ENCODE peak calls at places on chromosomes 13 and 19, in five cellular contexts. One of them, this sample, is unnamed. For H3K36me3, the result is how much of the 10 kb centered on the place peaks cover.

GRCh38 chr19:46124638-46125115 is at the start of gene IGFL3:
- DNase-seq in naive thymus-derived CD4-positive, alpha-beta T cell: no peak
- DNase-seq in hepatocyte: no peak
- DNase-seq in left lung: no peak
- DNase-seq in esophagus muscularis mucosa: peak
- DNase-seq in this sample: no peak

GRCh38 chr19:8654591-8655339 is 24.3 kb downstream of the NFILZ start:
- DNase-seq in naive thymus-derived CD4-positive, alpha-beta T cell: peak
- DNase-seq in hepatocyte: peak
- DNase-seq in left lung: peak
- DNase-seq in esophagus muscularis mucosa: no peak
- DNase-seq in this sample: peak

GRCh38 chr19:29667941-29668340 is 2.7 kb downstream of the PLEKHF1 start:
- DNase-seq in naive thymus-derived CD4-positive, alpha-beta T cell: peak
- DNase-seq in hepatocyte: no peak
- DNase-seq in left lung: no peak
- DNase-seq in esophagus muscularis mucosa: no peak
- DNase-seq in this sample: no peak

GRCh38 chr19:45348367-45349125 is 8.0 kb downstream of the KLC3 start:
- DNase-seq in naive thymus-derived CD4-positive, alpha-beta T cell: no peak
- DNase-seq in hepatocyte: no peak
- DNase-seq in left lung: no peak
- DNase-seq in esophagus muscularis mucosa: no peak
- DNase-seq in this sample: no peak

GRCh38 chr19:29753190-29753933 is 38.3 kb upstream of the C19orf12 start:
- DNase-seq in naive thymus-derived CD4-positive, alpha-beta T cell: no peak
- DNase-seq in hepatocyte: no peak
- DNase-seq in left lung: no peak
- DNase-seq in esophagus muscularis mucosa: no peak
- DNase-seq in this sample: no peak

GRCh38 chr19:53958168-53958571 is 4.6 kb upstream of the CACNG8 start:
- DNase-seq in naive thymus-derived CD4-positive, alpha-beta T cell: no peak
- DNase-seq in hepatocyte: no peak
- DNase-seq in left lung: no peak
- DNase-seq in esophagus muscularis mucosa: no peak
- DNase-seq in this sample: no peak

GRCh38 chr19:4149518-4150288 is 3.7 kb upstream of the CREB3L3 start:
- DNase-seq in naive thymus-derived CD4-positive, alpha-beta T cell: no peak
- DNase-seq in hepatocyte: peak
- DNase-seq in left lung: no peak
- DNase-seq in esophagus muscularis mucosa: no peak
- DNase-seq in this sample: no peak

GRCh38 chr19:27964165-27964564 is 1248.8 kb downstream of the UQCRFS1 start:
- DNase-seq in naive thymus-derived CD4-positive, alpha-beta T cell: no peak
- DNase-seq in hepatocyte: no peak
- DNase-seq in left lung: no peak
- DNase-seq in esophagus muscularis mucosa: no peak
- DNase-seq in this sample: no peak

GRCh38 chr13:98142427-98143156 is at the start of gene FARP1:
- DNase-seq in naive thymus-derived CD4-positive, alpha-beta T cell: peak
- DNase-seq in hepatocyte: peak
- DNase-seq in left lung: peak
- DNase-seq in esophagus muscularis mucosa: no peak
- DNase-seq in this sample: peak

GRCh38 chr19:13597625-13598024 is 91.3 kb upstream of the CACNA1A start:
- DNase-seq in naive thymus-derived CD4-positive, alpha-beta T cell: peak
- DNase-seq in hepatocyte: peak
- DNase-seq in left lung: no peak
- DNase-seq in esophagus muscularis mucosa: no peak
- DNase-seq in this sample: peak

GRCh38 chr19:5038631-5039271 is 69.8 kb downstream of the KDM4B start:
- DNase-seq in naive thymus-derived CD4-positive, alpha-beta T cell: no peak
- DNase-seq in hepatocyte: no peak
- DNase-seq in left lung: no peak
- DNase-seq in esophagus muscularis mucosa: no peak
- DNase-seq in this sample: no peak

GRCh38 chr13:51585234-51585672 is 991 bp downstream of the WDFY2 start:
- DNase-seq in naive thymus-derived CD4-positive, alpha-beta T cell: no peak
- DNase-seq in hepatocyte: no peak
- DNase-seq in left lung: no peak
- DNase-seq in esophagus muscularis mucosa: no peak
- DNase-seq in this sample: no peak

GRCh38 chr13:92589955-92590354 is 636.7 kb upstream of the GPC6 start:
- DNase-seq in naive thymus-derived CD4-positive, alpha-beta T cell: no peak
- DNase-seq in hepatocyte: no peak
- DNase-seq in left lung: no peak
- DNase-seq in esophagus muscularis mucosa: no peak
- DNase-seq in this sample: no peak

GRCh38 chr19:45883881-45884681 is 1.9 kb downstream of the IRF2BP1 start:
- DNase-seq in naive thymus-derived CD4-positive, alpha-beta T cell: no peak
- DNase-seq in hepatocyte: peak
- DNase-seq in left lung: no peak
- DNase-seq in esophagus muscularis mucosa: no peak
- DNase-seq in this sample: no peak

GRCh38 chr13:98301721-98302120 is 124.7 kb upstream of the RNF113B start:
- DNase-seq in naive thymus-derived CD4-positive, alpha-beta T cell: no peak
- DNase-seq in hepatocyte: peak
- DNase-seq in left lung: no peak
- DNase-seq in esophagus muscularis mucosa: no peak
- DNase-seq in this sample: peak

GRCh38 chr13:59750860-59751259 is 412.9 kb downstream of the DIAPH3 start:
- DNase-seq in naive thymus-derived CD4-positive, alpha-beta T cell: no peak
- DNase-seq in hepatocyte: peak
- DNase-seq in left lung: no peak
- DNase-seq in esophagus muscularis mucosa: no peak
- DNase-seq in this sample: no peak

GRCh38 chr13:77853701-77854100 is 64.9 kb downstream of the EDNRB start:
- DNase-seq in naive thymus-derived CD4-positive, alpha-beta T cell: no peak
- DNase-seq in hepatocyte: no peak
- DNase-seq in left lung: no peak
- DNase-seq in esophagus muscularis mucosa: no peak
- DNase-seq in this sample: no peak

GRCh38 chr13:75826391-75826790 is 190.3 kb downstream of the LMO7 start:
- DNase-seq in naive thymus-derived CD4-positive, alpha-beta T cell: no peak
- DNase-seq in hepatocyte: no peak
- DNase-seq in left lung: no peak
- DNase-seq in esophagus muscularis mucosa: no peak
- DNase-seq in this sample: no peak

GRCh38 chr13:112716461-112716820 is 26.6 kb downstream of the ATP11A start:
- DNase-seq in naive thymus-derived CD4-positive, alpha-beta T cell: no peak
- DNase-seq in hepatocyte: no peak
- DNase-seq in left lung: peak
- DNase-seq in esophagus muscularis mucosa: no peak
- DNase-seq in this sample: no peak

GRCh38 chr19:19606021-19606420 is 12.5 kb downstream of the PBX4 start:
- DNase-seq in naive thymus-derived CD4-positive, alpha-beta T cell: peak
- DNase-seq in hepatocyte: peak
- DNase-seq in left lung: no peak
- DNase-seq in esophagus muscularis mucosa: no peak
- DNase-seq in this sample: no peak

GRCh38 chr19:55305491-55305890 is 19.6 kb downstream of the TMEM150B start:
- DNase-seq in naive thymus-derived CD4-positive, alpha-beta T cell: peak
- DNase-seq in hepatocyte: no peak
- DNase-seq in left lung: no peak
- DNase-seq in esophagus muscularis mucosa: no peak
- DNase-seq in this sample: peak

GRCh38 chr13:34943675-34944634 is 1.9 kb downstream of the NBEA start:
- DNase-seq in naive thymus-derived CD4-positive, alpha-beta T cell: peak
- DNase-seq in hepatocyte: no peak
- DNase-seq in left lung: no peak
- DNase-seq in esophagus muscularis mucosa: no peak
- DNase-seq in this sample: no peak

GRCh38 chr19:531009-531752 is 379 bp upstream of the CDC34 start:
- DNase-seq in naive thymus-derived CD4-positive, alpha-beta T cell: peak
- DNase-seq in hepatocyte: peak
- DNase-seq in left lung: peak
- DNase-seq in esophagus muscularis mucosa: no peak
- DNase-seq in this sample: peak

GRCh38 chr19:28063702-28064101 is 1149.2 kb downstream of the UQCRFS1 start:
- DNase-seq in naive thymus-derived CD4-positive, alpha-beta T cell: no peak
- DNase-seq in hepatocyte: no peak
- DNase-seq in left lung: no peak
- DNase-seq in esophagus muscularis mucosa: no peak
- DNase-seq in this sample: no peak

GRCh38 chr13:110037925-110038573 is 251.7 kb upstream of the IRS2 start:
- DNase-seq in naive thymus-derived CD4-positive, alpha-beta T cell: no peak
- DNase-seq in hepatocyte: no peak
- DNase-seq in left lung: no peak
- DNase-seq in esophagus muscularis mucosa: no peak
- DNase-seq in this sample: no peak

GRCh38 chr19:46404884-46405658 is 8.3 kb downstream of the CCDC8 start:
- DNase-seq in naive thymus-derived CD4-positive, alpha-beta T cell: no peak
- DNase-seq in hepatocyte: peak
- DNase-seq in left lung: no peak
- DNase-seq in esophagus muscularis mucosa: no peak
- DNase-seq in this sample: no peak

GRCh38 chr19:14442904-14443631 is 10.0 kb downstream of the PKN1 start:
- DNase-seq in naive thymus-derived CD4-positive, alpha-beta T cell: no peak
- DNase-seq in hepatocyte: no peak
- DNase-seq in left lung: no peak
- DNase-seq in esophagus muscularis mucosa: no peak
- DNase-seq in this sample: no peak

GRCh38 chr19:57771417-57771816 is 1.9 kb downstream of the ZNF586 start:
- DNase-seq in naive thymus-derived CD4-positive, alpha-beta T cell: no peak
- DNase-seq in hepatocyte: no peak
- DNase-seq in left lung: no peak
- DNase-seq in esophagus muscularis mucosa: no peak
- DNase-seq in this sample: no peak

GRCh38 chr19:52171321-52172169 is at the start of gene ZNF836:
- DNase-seq in naive thymus-derived CD4-positive, alpha-beta T cell: peak
- DNase-seq in hepatocyte: peak
- DNase-seq in left lung: peak
- DNase-seq in esophagus muscularis mucosa: peak
- DNase-seq in this sample: peak

GRCh38 chr19:39127812-39128510 is 2.4 kb downstream of the PAK4 start:
- DNase-seq in naive thymus-derived CD4-positive, alpha-beta T cell: no peak
- DNase-seq in hepatocyte: no peak
- DNase-seq in left lung: no peak
- DNase-seq in esophagus muscularis mucosa: no peak
- DNase-seq in this sample: no peak

GRCh38 chr19:51246153-51246552 is 4.7 kb upstream of the SIGLECL1 start:
- DNase-seq in naive thymus-derived CD4-positive, alpha-beta T cell: no peak
- DNase-seq in hepatocyte: no peak
- DNase-seq in left lung: no peak
- DNase-seq in esophagus muscularis mucosa: no peak
- DNase-seq in this sample: no peak

GRCh38 chr19:22140356-22140755 is 56.4 kb downstream of the ZNF676 start:
- DNase-seq in naive thymus-derived CD4-positive, alpha-beta T cell: no peak
- DNase-seq in hepatocyte: no peak
- DNase-seq in left lung: no peak
- DNase-seq in esophagus muscularis mucosa: no peak
- DNase-seq in this sample: no peak

GRCh38 chr19:5090780-5091575 is 122.1 kb downstream of the KDM4B start:
- DNase-seq in naive thymus-derived CD4-positive, alpha-beta T cell: no peak
- DNase-seq in hepatocyte: peak
- DNase-seq in left lung: no peak
- DNase-seq in esophagus muscularis mucosa: no peak
- DNase-seq in this sample: no peak

GRCh38 chr13:113763254-113763653 is 4.2 kb downstream of the TMEM255B start:
- DNase-seq in naive thymus-derived CD4-positive, alpha-beta T cell: no peak
- DNase-seq in hepatocyte: no peak
- DNase-seq in left lung: no peak
- DNase-seq in esophagus muscularis mucosa: no peak
- DNase-seq in this sample: no peak

GRCh38 chr19:38710928-38711725 is 33.1 kb downstream of the CAPN12 start:
- DNase-seq in naive thymus-derived CD4-positive, alpha-beta T cell: no peak
- DNase-seq in hepatocyte: no peak
- DNase-seq in left lung: no peak
- DNase-seq in esophagus muscularis mucosa: no peak
- DNase-seq in this sample: no peak

GRCh38 chr13:24267283-24267682 is 42.1 kb upstream of the C1QTNF9 start:
- DNase-seq in naive thymus-derived CD4-positive, alpha-beta T cell: peak
- DNase-seq in hepatocyte: no peak
- DNase-seq in left lung: no peak
- DNase-seq in esophagus muscularis mucosa: no peak
- DNase-seq in this sample: no peak
- H3K4me3 ChIP-seq in naive thymus-derived CD4-positive, alpha-beta T cell: peak
- H3K4me3 ChIP-seq in hepatocyte: no peak
- H3K4me3 ChIP-seq in left lung: peak
- H3K4me3 ChIP-seq in esophagus muscularis mucosa: peak
- H3K4me3 ChIP-seq in this sample: no peak

GRCh38 chr19:10686661-10687517 is 14.3 kb upstream of the QTRT1 start:
- DNase-seq in naive thymus-derived CD4-positive, alpha-beta T cell: no peak
- DNase-seq in hepatocyte: no peak
- DNase-seq in left lung: no peak
- DNase-seq in esophagus muscularis mucosa: no peak
- DNase-seq in this sample: no peak

GRCh38 chr19:10688545-10689280 is 12.5 kb upstream of the QTRT1 start:
- DNase-seq in naive thymus-derived CD4-positive, alpha-beta T cell: no peak
- DNase-seq in hepatocyte: no peak
- DNase-seq in left lung: no peak
- DNase-seq in esophagus muscularis mucosa: no peak
- DNase-seq in this sample: no peak

GRCh38 chr19:10685210-10685609 is 16.0 kb upstream of the QTRT1 start:
- DNase-seq in naive thymus-derived CD4-positive, alpha-beta T cell: no peak
- DNase-seq in hepatocyte: no peak
- DNase-seq in left lung: no peak
- DNase-seq in esophagus muscularis mucosa: no peak
- DNase-seq in this sample: no peak

GRCh38 chr19:10687518-10688288 is 13.5 kb upstream of the QTRT1 start:
- DNase-seq in naive thymus-derived CD4-positive, alpha-beta T cell: no peak
- DNase-seq in hepatocyte: no peak
- DNase-seq in left lung: no peak
- DNase-seq in esophagus muscularis mucosa: no peak
- DNase-seq in this sample: no peak

DNA sequence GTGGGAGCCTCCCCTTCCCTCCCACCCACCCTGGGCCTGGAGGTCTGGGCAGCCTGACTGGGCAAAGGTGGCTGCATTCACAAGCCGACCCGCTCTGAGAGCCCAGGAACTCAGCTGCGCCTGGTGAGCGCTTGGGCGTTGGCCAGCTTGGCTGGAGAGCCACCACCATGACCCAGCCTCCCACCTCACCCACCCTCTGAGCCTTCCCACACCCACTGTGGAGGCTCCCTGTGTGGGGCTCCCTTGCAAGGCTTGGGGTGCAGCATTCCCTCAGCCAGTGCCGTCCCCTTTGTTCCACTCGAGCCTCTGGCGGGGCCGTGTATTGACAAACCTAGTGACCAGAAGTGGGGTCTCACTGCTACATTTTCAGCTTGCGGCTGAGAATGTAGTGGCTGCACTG is 15.0 kb upstream of the QTRT1 start:
- DNase-seq in naive thymus-derived CD4-positive, alpha-beta T cell: no peak
- DNase-seq in hepatocyte: no peak
- DNase-seq in left lung: no peak
- DNase-seq in esophagus muscularis mucosa: no peak
- DNase-seq in this sample: no peak
- H3K36me3 ChIP-seq in naive thymus-derived CD4-positive, alpha-beta T cell: half or more
- H3K36me3 ChIP-seq in hepatocyte: under half
- H3K36me3 ChIP-seq in left lung: half or more
- H3K36me3 ChIP-seq in esophagus muscularis mucosa: half or more
- H3K36me3 ChIP-seq in this sample: half or more

GRCh38 chr13:48320906-48321510 is 17.5 kb downstream of the RB1 start:
- DNase-seq in naive thymus-derived CD4-positive, alpha-beta T cell: no peak
- DNase-seq in hepatocyte: no peak
- DNase-seq in left lung: no peak
- DNase-seq in esophagus muscularis mucosa: no peak
- DNase-seq in this sample: no peak
- H3K4me3 ChIP-seq in naive thymus-derived CD4-positive, alpha-beta T cell: peak
- H3K4me3 ChIP-seq in hepatocyte: no peak
- H3K4me3 ChIP-seq in left lung: peak
- H3K4me3 ChIP-seq in esophagus muscularis mucosa: peak
- H3K4me3 ChIP-seq in this sample: no peak

GRCh38 chr19:2127758-2128157 is 23.6 kb downstream of the AP3D1 start:
- DNase-seq in naive thymus-derived CD4-positive, alpha-beta T cell: no peak
- DNase-seq in hepatocyte: no peak
- DNase-seq in left lung: no peak
- DNase-seq in esophagus muscularis mucosa: no peak
- DNase-seq in this sample: no peak
- H3K36me3 ChIP-seq in naive thymus-derived CD4-positive, alpha-beta T cell: half or more
- H3K36me3 ChIP-seq in hepatocyte: under half
- H3K36me3 ChIP-seq in left lung: half or more
- H3K36me3 ChIP-seq in esophagus muscularis mucosa: half or more
- H3K36me3 ChIP-seq in this sample: under half